ENCODE peak calls at places on chromosomes 16 and 17, in nine cellular contexts. One of them, this sample, is unnamed.
A peak's percentile ranks its signal among the peaks of the same experiment; 100 is the strongest.

GRCh38 chr16:6615661-6616060 is 717.0 kb upstream of the RBFOX1 start:
- DNase-seq in heart left ventricle: no peak
- DNase-seq in A673: no peak
- DNase-seq in AG04450: no peak
- DNase-seq in upper lobe of left lung: no peak
- DNase-seq in A549: no peak
- DNase-seq in PC-9: no peak
- DNase-seq in astrocyte: no peak
- DNase-seq in gastrocnemius medialis: no peak
- DNase-seq in this sample: no peak

GRCh38 chr17:36854982-36855381 is 82.3 kb upstream of the LHX1 start:
- DNase-seq in A673: no peak
- DNase-seq in AG04450: no peak
- DNase-seq in upper lobe of left lung: no peak
- DNase-seq in gastrocnemius medialis: no peak
- DNase-seq in PC-9: no peak
- DNase-seq in A549: no peak
- DNase-seq in astrocyte: no peak
- DNase-seq in heart left ventricle: no peak
- DNase-seq in this sample: no peak

GRCh38 chr16:75483222-75483621 is 12.0 kb downstream of the CHST6 start:
- DNase-seq in AG04450: peak; percentile 3
- DNase-seq in PC-9: peak; percentile 99
- DNase-seq in astrocyte: peak; percentile 62
- DNase-seq in upper lobe of left lung: no peak
- DNase-seq in gastrocnemius medialis: peak; percentile 14
- DNase-seq in A549: no peak
- DNase-seq in A673: no peak
- DNase-seq in heart left ventricle: no peak
- DNase-seq in this sample: peak; percentile 93

GRCh38 chr17:17859909-17860760 is 23.3 kb upstream of the SREBF1 start:
- DNase-seq in PC-9: no peak
- DNase-seq in gastrocnemius medialis: no peak
- DNase-seq in A673: peak; percentile 73
- DNase-seq in heart left ventricle: peak; percentile 91
- DNase-seq in astrocyte: no peak
- DNase-seq in AG04450: no peak
- DNase-seq in upper lobe of left lung: peak; percentile 84
- DNase-seq in A549: peak; percentile 97
- DNase-seq in this sample: peak; percentile 74

GRCh38 chr17:64661981-64662773 is at the start of gene SMURF2:
- DNase-seq in A673: peak; percentile 81
- DNase-seq in upper lobe of left lung: peak; percentile 88
- DNase-seq in AG04450: no peak
- DNase-seq in gastrocnemius medialis: peak; percentile 56
- DNase-seq in astrocyte: no peak
- DNase-seq in PC-9: no peak
- DNase-seq in heart left ventricle: peak; percentile 83
- DNase-seq in A549: peak; percentile 89
- DNase-seq in this sample: peak; percentile 82

GRCh38 chr17:55674107-55674506 is 48.6 kb downstream of the TMEM100 start:
- DNase-seq in A673: no peak
- DNase-seq in heart left ventricle: no peak
- DNase-seq in gastrocnemius medialis: no peak
- DNase-seq in astrocyte: no peak
- DNase-seq in upper lobe of left lung: peak; percentile 53
- DNase-seq in A549: no peak
- DNase-seq in PC-9: no peak
- DNase-seq in AG04450: no peak
- DNase-seq in this sample: no peak

GRCh38 chr17:10172778-10173177 is 25.6 kb downstream of the GAS7 start:
- DNase-seq in gastrocnemius medialis: no peak
- DNase-seq in PC-9: no peak
- DNase-seq in AG04450: no peak
- DNase-seq in A673: no peak
- DNase-seq in upper lobe of left lung: no peak
- DNase-seq in A549: no peak
- DNase-seq in astrocyte: no peak
- DNase-seq in heart left ventricle: no peak
- DNase-seq in this sample: no peak

GRCh38 chr17:6497496-6498221 is 53.4 kb downstream of the PIMREG start:
- DNase-seq in A673: no peak
- DNase-seq in upper lobe of left lung: peak; percentile 6
- DNase-seq in heart left ventricle: no peak
- DNase-seq in PC-9: no peak
- DNase-seq in astrocyte: no peak
- DNase-seq in A549: no peak
- DNase-seq in AG04450: no peak
- DNase-seq in gastrocnemius medialis: no peak
- DNase-seq in this sample: no peak

GRCh38 chr16:57260294-57260929 is 15.4 kb downstream of the ARL2BP start:
- DNase-seq in A673: peak; percentile 77
- DNase-seq in AG04450: peak; percentile 50
- DNase-seq in heart left ventricle: no peak
- DNase-seq in PC-9: peak; percentile 63
- DNase-seq in gastrocnemius medialis: no peak
- DNase-seq in upper lobe of left lung: peak; percentile 20
- DNase-seq in A549: no peak
- DNase-seq in astrocyte: peak; percentile 67
- DNase-seq in this sample: peak; percentile 59

GRCh38 chr17:75181110-75181509 is 1.6 kb downstream of the SUMO2 start:
- DNase-seq in heart left ventricle: no peak
- DNase-seq in AG04450: no peak
- DNase-seq in astrocyte: no peak
- DNase-seq in upper lobe of left lung: no peak
- DNase-seq in PC-9: no peak
- DNase-seq in A673: no peak
- DNase-seq in A549: no peak
- DNase-seq in gastrocnemius medialis: no peak
- DNase-seq in this sample: no peak

GRCh38 chr16:28951410-28951943 is 740 bp downstream of the NFATC2IP start:
- DNase-seq in A549: no peak
- DNase-seq in A673: no peak
- DNase-seq in PC-9: no peak
- DNase-seq in gastrocnemius medialis: no peak
- DNase-seq in AG04450: no peak
- DNase-seq in upper lobe of left lung: peak; percentile 44
- DNase-seq in heart left ventricle: no peak
- DNase-seq in astrocyte: no peak
- DNase-seq in this sample: peak; percentile 46

GRCh38 chr16:1707193-1707790 is 1.3 kb downstream of the MAPK8IP3 start:
- DNase-seq in upper lobe of left lung: no peak
- DNase-seq in AG04450: no peak
- DNase-seq in A673: peak; percentile 23
- DNase-seq in gastrocnemius medialis: no peak
- DNase-seq in PC-9: no peak
- DNase-seq in A549: no peak
- DNase-seq in heart left ventricle: no peak
- DNase-seq in astrocyte: peak; percentile 52
- DNase-seq in this sample: no peak

GRCh38 chr17:57210224-57210553 is 46.1 kb upstream of the MSI2 start:
- DNase-seq in gastrocnemius medialis: no peak
- DNase-seq in A549: no peak
- DNase-seq in upper lobe of left lung: no peak
- DNase-seq in PC-9: no peak
- DNase-seq in A673: no peak
- DNase-seq in AG04450: no peak
- DNase-seq in astrocyte: peak; percentile 21
- DNase-seq in heart left ventricle: no peak
- DNase-seq in this sample: peak; percentile 61

GRCh38 chr17:60372790-60373483 is 19.0 kb downstream of the USP32 start:
- DNase-seq in gastrocnemius medialis: no peak
- DNase-seq in A673: no peak
- DNase-seq in upper lobe of left lung: no peak
- DNase-seq in astrocyte: peak; percentile 80
- DNase-seq in A549: peak; percentile 45
- DNase-seq in PC-9: peak; percentile 78
- DNase-seq in AG04450: no peak
- DNase-seq in heart left ventricle: no peak
- DNase-seq in this sample: peak; percentile 69

GRCh38 chr17:14886200-14886739 is 378.9 kb downstream of the PMP22 start:
- DNase-seq in A549: no peak
- DNase-seq in AG04450: no peak
- DNase-seq in A673: peak; percentile 0
- DNase-seq in PC-9: no peak
- DNase-seq in upper lobe of left lung: no peak
- DNase-seq in astrocyte: no peak
- DNase-seq in heart left ventricle: no peak
- DNase-seq in gastrocnemius medialis: no peak
- DNase-seq in this sample: no peak

GRCh38 chr17:67718325-67718941 is 697 bp downstream of the NOL11 start:
- DNase-seq in gastrocnemius medialis: peak; percentile 2
- DNase-seq in AG04450: no peak
- DNase-seq in astrocyte: peak; percentile 39
- DNase-seq in A673: peak; percentile 65
- DNase-seq in PC-9: no peak
- DNase-seq in A549: peak; percentile 55
- DNase-seq in upper lobe of left lung: no peak
- DNase-seq in heart left ventricle: no peak
- DNase-seq in this sample: peak; percentile 43

GRCh38 chr16:31120129-31120528 is 2.7 kb downstream of the KAT8 start:
- DNase-seq in astrocyte: no peak
- DNase-seq in A673: no peak
- DNase-seq in A549: no peak
- DNase-seq in AG04450: no peak
- DNase-seq in PC-9: no peak
- DNase-seq in upper lobe of left lung: peak; percentile 28
- DNase-seq in gastrocnemius medialis: no peak
- DNase-seq in heart left ventricle: no peak
- DNase-seq in this sample: no peak

GRCh38 chr17:29740017-29740416 is 117.3 kb upstream of the CORO6 start:
- DNase-seq in gastrocnemius medialis: no peak
- DNase-seq in astrocyte: no peak
- DNase-seq in PC-9: no peak
- DNase-seq in A673: no peak
- DNase-seq in AG04450: no peak
- DNase-seq in A549: no peak
- DNase-seq in upper lobe of left lung: no peak
- DNase-seq in heart left ventricle: no peak
- DNase-seq in this sample: no peak
- TF ChIP-seq CTCF in gastrocnemius medialis: no peak
- TF ChIP-seq CTCF in astrocyte: no peak
- TF ChIP-seq CTCF in PC-9: no peak
- TF ChIP-seq CTCF in A673: no peak
- TF ChIP-seq CTCF in AG04450: no peak
- TF ChIP-seq CTCF in A549: no peak
- TF ChIP-seq CTCF in upper lobe of left lung: no peak
- TF ChIP-seq CTCF in heart left ventricle: no peak
- TF ChIP-seq CTCF in this sample: no peak

DNA sequence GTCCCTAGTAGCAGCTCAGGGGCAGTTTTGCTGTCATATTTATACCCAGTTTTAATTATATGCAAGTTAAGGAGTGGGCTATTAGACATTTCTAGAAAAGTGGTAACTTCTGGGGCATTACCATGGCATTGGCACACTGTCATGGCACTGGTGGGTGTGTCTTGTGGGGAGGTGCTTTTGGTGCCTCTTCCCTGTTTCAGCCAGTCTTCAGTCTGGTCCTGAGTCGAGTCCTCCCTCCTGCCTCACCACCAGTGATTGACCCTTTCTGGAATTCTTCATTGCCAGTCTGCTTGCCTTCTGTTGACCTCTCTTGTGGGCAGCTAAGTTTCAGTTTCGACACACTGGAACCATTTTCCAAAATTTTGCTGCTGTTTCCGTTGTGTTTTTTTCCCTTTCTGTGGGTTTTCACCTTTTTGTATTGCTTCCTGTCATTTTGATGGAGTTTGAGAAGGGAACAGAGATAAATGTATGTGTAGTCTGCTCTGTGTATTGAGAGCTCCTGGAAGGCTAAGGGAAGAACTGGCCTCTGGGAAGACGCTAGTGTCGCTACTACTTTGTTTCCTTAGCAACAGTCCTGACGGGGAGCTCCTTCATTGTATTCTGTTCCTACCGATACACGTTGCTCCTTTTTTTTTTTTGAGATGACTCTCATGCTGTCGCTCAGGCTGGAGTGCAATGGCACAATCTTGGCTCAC is 10.6 kb downstream of the WWP2 start:
- DNase-seq in A549: no peak
- DNase-seq in A673: no peak
- DNase-seq in heart left ventricle: no peak
- DNase-seq in astrocyte: no peak
- DNase-seq in AG04450: no peak
- DNase-seq in upper lobe of left lung: no peak
- DNase-seq in gastrocnemius medialis: no peak
- DNase-seq in PC-9: no peak
- DNase-seq in this sample: no peak
- H3K27ac ChIP-seq in A549: no peak overlapping the region
- H3K27ac ChIP-seq in A673: no peak overlapping the region
- H3K27ac ChIP-seq in heart left ventricle: no peak overlapping the region
- H3K27ac ChIP-seq in astrocyte: no peak overlapping the region
- H3K27ac ChIP-seq in AG04450: no peak overlapping the region
- H3K27ac ChIP-seq in upper lobe of left lung: no peak overlapping the region
- H3K27ac ChIP-seq in gastrocnemius medialis: no peak overlapping the region
- H3K27ac ChIP-seq in PC-9: no peak overlapping the region
- H3K27ac ChIP-seq in this sample: no peak overlapping the region

GRCh38 chr16:55056585-55057520 is 126.2 kb downstream of the IRX5 start:
- DNase-seq in AG04450: no peak
- DNase-seq in upper lobe of left lung: no peak
- DNase-seq in heart left ventricle: no peak
- DNase-seq in astrocyte: no peak
- DNase-seq in A673: peak; percentile 38
- DNase-seq in gastrocnemius medialis: no peak
- DNase-seq in A549: peak; percentile 27
- DNase-seq in PC-9: no peak
- DNase-seq in this sample: no peak
- TF ChIP-seq CTCF in AG04450: no peak
- TF ChIP-seq CTCF in upper lobe of left lung: no peak
- TF ChIP-seq CTCF in heart left ventricle: no peak
- TF ChIP-seq CTCF in astrocyte: no peak
- TF ChIP-seq CTCF in A673: peak; percentile 18
- TF ChIP-seq CTCF in gastrocnemius medialis: no peak
- TF ChIP-seq CTCF in A549: no peak
- TF ChIP-seq CTCF in PC-9: no peak
- TF ChIP-seq CTCF in this sample: no peak

GRCh38 chr17:80792373-80792781 is 199.3 kb upstream of the CHMP6 start:
- DNase-seq in A549: peak; percentile 25
- DNase-seq in astrocyte: no peak
- DNase-seq in AG04450: no peak
- DNase-seq in gastrocnemius medialis: no peak
- DNase-seq in heart left ventricle: no peak
- DNase-seq in upper lobe of left lung: no peak
- DNase-seq in PC-9: no peak
- DNase-seq in A673: no peak
- DNase-seq in this sample: no peak

GRCh38 chr17:80794281-80795089 is 197.2 kb upstream of the CHMP6 start:
- DNase-seq in A549: no peak
- DNase-seq in AG04450: no peak
- DNase-seq in gastrocnemius medialis: no peak
- DNase-seq in heart left ventricle: no peak
- DNase-seq in astrocyte: no peak
- DNase-seq in upper lobe of left lung: no peak
- DNase-seq in A673: no peak
- DNase-seq in PC-9: no peak
- DNase-seq in this sample: no peak

GRCh38 chr17:80793421-80793820 is 198.2 kb upstream of the CHMP6 start:
- DNase-seq in gastrocnemius medialis: no peak
- DNase-seq in upper lobe of left lung: no peak
- DNase-seq in heart left ventricle: no peak
- DNase-seq in AG04450: no peak
- DNase-seq in A673: no peak
- DNase-seq in A549: no peak
- DNase-seq in astrocyte: no peak
- DNase-seq in PC-9: no peak
- DNase-seq in this sample: no peak

GRCh38 chr17:80795090-80795609 is 196.5 kb upstream of the CHMP6 start:
- DNase-seq in A673: no peak
- DNase-seq in gastrocnemius medialis: no peak
- DNase-seq in A549: no peak
- DNase-seq in upper lobe of left lung: no peak
- DNase-seq in PC-9: no peak
- DNase-seq in heart left ventricle: no peak
- DNase-seq in AG04450: no peak
- DNase-seq in astrocyte: no peak
- DNase-seq in this sample: no peak

GRCh38 chr17:80793851-80794267 is 197.8 kb upstream of the CHMP6 start:
- DNase-seq in PC-9: no peak
- DNase-seq in gastrocnemius medialis: no peak
- DNase-seq in AG04450: no peak
- DNase-seq in astrocyte: peak; percentile 39
- DNase-seq in A549: no peak
- DNase-seq in upper lobe of left lung: no peak
- DNase-seq in A673: no peak
- DNase-seq in heart left ventricle: no peak
- DNase-seq in this sample: no peak
- H3K27ac ChIP-seq in PC-9: no peak overlapping the region
- H3K27ac ChIP-seq in gastrocnemius medialis: peak overlapping the region; percentile 88
- H3K27ac ChIP-seq in AG04450: peak overlapping the region; percentile 75
- H3K27ac ChIP-seq in astrocyte: peak overlapping the region; percentile 68
- H3K27ac ChIP-seq in A549: peak overlapping the region; percentile 79
- H3K27ac ChIP-seq in upper lobe of left lung: peak overlapping the region; percentile 21
- H3K27ac ChIP-seq in A673: no peak overlapping the region
- H3K27ac ChIP-seq in heart left ventricle: no peak overlapping the region
- H3K27ac ChIP-seq in this sample: peak overlapping the region; percentile 87